ENCODE peak calls at places on chromosomes 11 and 22, in six cellular contexts. W, Q, L, X, M and Y are unnamed samples.

GRCh38 chr11:57527056-57527631 is 3.4 kb downstream of the TIMM10 start:
- DNase-seq in W (peak; percentile 70), X (peak; percentile 71), Q (peak; percentile 68), L (peak; percentile 59), M (peak; percentile 87), Y (no peak)

GRCh38 chr22:45127866-45128265 is 35.9 kb upstream of the NUP50 start:
- DNase-seq in M (no peak), X (no peak), Q (no peak), L (peak; percentile 75), W (no peak), Y (no peak)

GRCh38 chr11:130165601-130166456 is 6.2 kb downstream of the ST14 start:
- DNase-seq in M (no peak), W (no peak), L (no peak), X (peak; percentile 43), Q (no peak), Y (no peak)

GRCh38 chr11:112785717-112786116 is 175.5 kb upstream of the NCAM1 start:
- DNase-seq in M (no peak), Q (no peak), X (peak; percentile 43), W (peak; percentile 72), L (peak; percentile 11), Y (no peak)

GRCh38 chr11:77406396-77406795 is 67.5 kb downstream of the PAK1 start:
- DNase-seq in Q (no peak), M (no peak), X (no peak), L (no peak), W (no peak), Y (no peak)

GRCh38 chr22:20573830-20574615 is 66.6 kb downstream of the MED15 start:
- DNase-seq in Q (no peak), L (no peak), X (no peak), W (peak; percentile 4), M (no peak), Y (no peak)

GRCh38 chr11:95147364-95147905 is 57.8 kb downstream of the ENDOD1 start:
- DNase-seq in W (peak; percentile 78), L (peak; percentile 93), X (peak; percentile 91), M (peak; percentile 85), Q (no peak), Y (peak; percentile 69)

GRCh38 chr11:16604784-16605439 is 133.5 kb upstream of the C11orf58 start:
- DNase-seq in Q (no peak), W (peak; percentile 60), M (peak; percentile 77), X (peak; percentile 49), L (peak; percentile 35), Y (no peak)

GRCh38 chr22:25582946-25583345 is 18.5 kb downstream of the GRK3 start:
- DNase-seq in W (no peak), M (no peak), L (peak; percentile 67), Q (no peak), X (peak; percentile 19), Y (peak; percentile 6)

GRCh38 chr11:122803306-122803705 is 35.0 kb upstream of the CRTAM start:
- DNase-seq in W (no peak), Q (no peak), X (peak; percentile 78), L (peak; percentile 79), M (no peak), Y (peak; percentile 43)

GRCh38 chr22:23220485-23221350 is 40.4 kb downstream of the BCR start:
- DNase-seq in W (peak; percentile 3), L (peak; percentile 53), X (peak; percentile 50), Q (no peak), M (no peak), Y (no peak)

GRCh38 chr11:96014234-96014633 is 90.3 kb upstream of the MTMR2 start:
- DNase-seq in X (peak; percentile 37), L (peak; percentile 61), M (no peak), Q (no peak), W (no peak), Y (no peak)

GRCh38 chr11:43567396-43567975 is 113.1 kb upstream of the HSD17B12 start:
- DNase-seq in W (no peak), L (peak; percentile 56), Q (no peak), M (peak; percentile 78), X (peak; percentile 60), Y (peak; percentile 27)

GRCh38 chr11:5967708-5968107 is 586 bp downstream of the OR56A5 start:
- DNase-seq in L (no peak), W (no peak), X (no peak), M (no peak), Q (no peak), Y (no peak)

GRCh38 chr22:29167032-29167911 is 38.4 kb upstream of the EMID1 start:
- DNase-seq in M (no peak), X (no peak), L (no peak), Q (no peak), W (no peak), Y (no peak)

GRCh38 chr22:20204821-20205220 is 54.0 kb upstream of the CCDC188 start:
- DNase-seq in L (no peak), M (peak; percentile 34), W (no peak), X (no peak), Q (no peak), Y (no peak)

GRCh38 chr22:37508431-37508963 is 10.7 kb downstream of the CARD10 start:
- DNase-seq in M (no peak), L (no peak), Q (no peak), W (no peak), X (no peak), Y (no peak)

GRCh38 chr11:134980819-134981710 is 569.0 kb upstream of the B3GAT1 start:
- DNase-seq in W (no peak), Q (no peak), X (no peak), L (no peak), M (no peak), Y (no peak)

GRCh38 chr11:14018441-14018840 is 55.9 kb downstream of the SPON1 start:
- DNase-seq in X (no peak), W (no peak), M (no peak), Q (no peak), L (peak; percentile 42), Y (no peak)

GRCh38 chr11:128210148-128210940 is 377.0 kb downstream of the ETS1 start:
- DNase-seq in M (peak; percentile 84), Q (peak; percentile 62), X (peak; percentile 92), W (no peak), L (peak; percentile 94), Y (peak; percentile 72)

GRCh38 chr11:75706260-75706729 is 11.3 kb upstream of the MOGAT2 start:
- DNase-seq in Q (peak; percentile 61), M (peak; percentile 81), X (peak; percentile 68), L (peak; percentile 64), W (peak; percentile 74), Y (peak; percentile 13)

GRCh38 chr11:74462009-74462408 is 5.3 kb downstream of the KCNE3 start:
- DNase-seq in X (peak; percentile 61), Q (no peak), L (no peak), M (peak; percentile 72), W (peak; percentile 79), Y (no peak)

GRCh38 chr11:69513196-69513595 is 31.7 kb downstream of the LINC01488 start:
- DNase-seq in Q (no peak), L (no peak), X (no peak), M (no peak), W (peak; percentile 3), Y (no peak)

GRCh38 chr11:88979641-88980040 is 86.1 kb downstream of the GRM5 start:
- DNase-seq in Q (no peak), X (peak; percentile 1), W (no peak), L (peak; percentile 76), M (no peak), Y (peak; percentile 51)
- H3K27ac ChIP-seq in Q (no peak overlapping the region), X (no peak overlapping the region), W (no peak overlapping the region), L (no peak overlapping the region), M (no peak overlapping the region), Y (peak overlapping the region; percentile 48)

GRCh38 chr11:132793831-132794230 is 738.5 kb downstream of the OPCML start:
- DNase-seq in M (no peak), X (no peak), L (no peak), W (no peak), Q (no peak), Y (no peak)
- H3K27me3 ChIP-seq in M (peaks cover 7% of the 10 kb centered on the region), X (no peaks in the 10 kb centered on the region), L (peaks cover 1% of the 10 kb centered on the region), W (no peaks in the 10 kb centered on the region), Q (no peaks in the 10 kb centered on the region), Y (no peaks in the 10 kb centered on the region)

DNA sequence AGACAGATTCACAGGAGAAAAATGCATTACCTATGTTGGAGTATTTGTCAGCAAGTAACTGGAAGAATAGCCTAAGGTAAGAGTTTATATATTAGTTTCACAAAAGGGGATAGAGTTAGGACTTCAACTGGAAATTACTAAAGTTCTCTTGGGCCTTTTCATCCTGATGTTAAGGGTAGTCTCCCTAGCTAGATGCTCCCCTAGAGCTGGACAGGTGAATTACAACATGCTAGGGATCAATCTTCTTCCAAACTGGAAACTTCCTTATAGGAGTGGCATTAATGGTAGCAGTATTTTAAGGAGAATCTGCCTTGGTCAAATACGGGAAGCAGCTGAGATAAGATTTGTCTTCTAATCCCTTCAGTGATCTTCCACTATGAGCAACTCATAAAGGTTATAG is 632.8 kb upstream of the RAG2 start:
- DNase-seq in X (no peak), W (no peak), Q (no peak), M (no peak), L (no peak), Y (no peak)
- TF ChIP-seq CTCF in X (no peak), W (no peak), Q (no peak), M (no peak), L (no peak), Y (no peak)

GRCh38 chr11:86955674-86956522 is 703 bp upstream of the FZD4 start:
- DNase-seq in W (peak; percentile 86), L (peak; percentile 61), M (peak; percentile 93), X (peak; percentile 66), Q (peak; percentile 79), Y (no peak)
- H3K27ac ChIP-seq in W (peak overlapping the region; percentile 86), L (peak overlapping the region; percentile 50), M (peak overlapping the region; percentile 95), X (peak overlapping the region; percentile 46), Q (peak overlapping the region; percentile 87), Y (peak overlapping the region; percentile 25)

GRCh38 chr11:124717786-124718634 is 21.7 kb upstream of the NRGN start:
- DNase-seq in X (peak; percentile 28), M (peak; percentile 15), Q (no peak), W (no peak), L (peak; percentile 34), Y (no peak)
- H3K27me3 ChIP-seq in X (peaks cover 40% of the 10 kb centered on the region), M (peaks cover 74% of the 10 kb centered on the region), Q (no peaks in the 10 kb centered on the region), W (peaks cover 12% of the 10 kb centered on the region), L (peaks cover 33% of the 10 kb centered on the region), Y (peaks cover 44% of the 10 kb centered on the region)

DNA sequence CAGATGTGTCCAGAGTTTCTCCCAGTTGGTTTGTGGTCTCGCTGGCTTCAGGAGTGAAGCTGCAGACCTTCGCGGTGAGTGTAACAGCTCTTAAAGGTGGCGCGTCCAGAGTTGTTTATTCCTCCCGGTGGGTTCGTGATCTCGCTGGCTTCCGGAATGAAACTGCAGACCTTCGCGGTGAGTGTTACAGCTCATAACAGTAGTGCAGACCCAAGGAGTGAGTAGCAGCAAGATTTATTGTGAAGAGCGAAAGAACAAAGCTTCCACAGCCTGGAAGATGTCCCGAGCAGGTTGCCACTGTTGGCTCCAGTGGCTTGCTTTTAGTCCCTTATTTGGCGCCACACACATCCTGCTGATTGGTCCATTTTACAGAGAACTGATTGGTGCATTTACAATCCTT is 1.8 kb upstream of the PGA3 start:
- DNase-seq in L (no peak), X (no peak), M (no peak), Q (no peak), W (no peak), Y (no peak)
- TF ChIP-seq CTCF in L (no peak), X (no peak), M (no peak), Q (no peak), W (no peak), Y (no peak)